ENCODE peak calls at places on chromosomes 1 and 21, in nine cellular contexts. One of them, this sample, is unnamed. For H3K4me1, the result is how much of the 10 kb centered on the place peaks cover.

GRCh38 chr1:19456915-19457554 is 28.3 kb downstream of the CAPZB start:
- DNase-seq in pancreas: no peak
- DNase-seq in MM.1S: no peak
- DNase-seq in Peyer's patch: no peak
- DNase-seq in psoas muscle: no peak
- DNase-seq in A549: no peak
- DNase-seq in OCI-LY7: no peak
- DNase-seq in tibial nerve: no peak
- DNase-seq in transverse colon: no peak
- DNase-seq in this sample: no peak

GRCh38 chr1:15107052-15107687 is 46.4 kb upstream of the TMEM51 start:
- DNase-seq in pancreas: no peak
- DNase-seq in MM.1S: no peak
- DNase-seq in Peyer's patch: no peak
- DNase-seq in psoas muscle: no peak
- DNase-seq in A549: no peak
- DNase-seq in OCI-LY7: no peak
- DNase-seq in tibial nerve: no peak
- DNase-seq in transverse colon: no peak
- DNase-seq in this sample: no peak

GRCh38 chr1:166007176-166007575 is 159.6 kb downstream of the FAM78B start:
- DNase-seq in pancreas: no peak
- DNase-seq in MM.1S: no peak
- DNase-seq in Peyer's patch: no peak
- DNase-seq in psoas muscle: no peak
- DNase-seq in A549: no peak
- DNase-seq in OCI-LY7: no peak
- DNase-seq in tibial nerve: no peak
- DNase-seq in transverse colon: no peak
- DNase-seq in this sample: no peak

GRCh38 chr1:207825719-207826556 is 74.1 kb downstream of the CD46 start:
- DNase-seq in pancreas: no peak
- DNase-seq in MM.1S: peak
- DNase-seq in Peyer's patch: peak
- DNase-seq in psoas muscle: peak
- DNase-seq in A549: no peak
- DNase-seq in OCI-LY7: peak
- DNase-seq in tibial nerve: peak
- DNase-seq in transverse colon: peak
- DNase-seq in this sample: peak

GRCh38 chr1:89198500-89199072 is at the start of gene GBP4:
- DNase-seq in pancreas: no peak
- DNase-seq in MM.1S: peak
- DNase-seq in Peyer's patch: peak
- DNase-seq in psoas muscle: peak
- DNase-seq in A549: no peak
- DNase-seq in OCI-LY7: no peak
- DNase-seq in tibial nerve: no peak
- DNase-seq in transverse colon: peak
- DNase-seq in this sample: peak

GRCh38 chr1:70459502-70460225 is 48.6 kb downstream of the CTH start:
- DNase-seq in pancreas: no peak
- DNase-seq in MM.1S: no peak
- DNase-seq in Peyer's patch: no peak
- DNase-seq in psoas muscle: no peak
- DNase-seq in A549: no peak
- DNase-seq in OCI-LY7: no peak
- DNase-seq in tibial nerve: no peak
- DNase-seq in transverse colon: no peak
- DNase-seq in this sample: no peak

GRCh38 chr1:231534703-231535159 is 6.3 kb downstream of the TSNAX start:
- DNase-seq in pancreas: no peak
- DNase-seq in MM.1S: no peak
- DNase-seq in Peyer's patch: no peak
- DNase-seq in psoas muscle: no peak
- DNase-seq in A549: no peak
- DNase-seq in OCI-LY7: no peak
- DNase-seq in tibial nerve: no peak
- DNase-seq in transverse colon: no peak
- DNase-seq in this sample: no peak

GRCh38 chr1:156486421-156487344 is 13.9 kb downstream of the MEF2D start:
- DNase-seq in pancreas: no peak
- DNase-seq in MM.1S: no peak
- DNase-seq in Peyer's patch: no peak
- DNase-seq in psoas muscle: no peak
- DNase-seq in A549: no peak
- DNase-seq in OCI-LY7: no peak
- DNase-seq in tibial nerve: no peak
- DNase-seq in transverse colon: no peak
- DNase-seq in this sample: no peak

GRCh38 chr21:45151484-45152115 is 77.2 kb downstream of the ADARB1 start:
- DNase-seq in pancreas: no peak
- DNase-seq in MM.1S: no peak
- DNase-seq in Peyer's patch: no peak
- DNase-seq in psoas muscle: no peak
- DNase-seq in A549: no peak
- DNase-seq in OCI-LY7: peak
- DNase-seq in tibial nerve: no peak
- DNase-seq in transverse colon: no peak
- DNase-seq in this sample: no peak

GRCh38 chr1:159040206-159040605 is 30.5 kb downstream of the IFI16 start:
- DNase-seq in pancreas: no peak
- DNase-seq in MM.1S: no peak
- DNase-seq in Peyer's patch: no peak
- DNase-seq in psoas muscle: no peak
- DNase-seq in A549: no peak
- DNase-seq in OCI-LY7: no peak
- DNase-seq in tibial nerve: no peak
- DNase-seq in transverse colon: no peak
- DNase-seq in this sample: no peak

GRCh38 chr1:245067257-245067656 is 87.5 kb upstream of the KIF26B start:
- DNase-seq in pancreas: no peak
- DNase-seq in MM.1S: no peak
- DNase-seq in Peyer's patch: no peak
- DNase-seq in psoas muscle: no peak
- DNase-seq in A549: no peak
- DNase-seq in OCI-LY7: no peak
- DNase-seq in tibial nerve: no peak
- DNase-seq in transverse colon: no peak
- DNase-seq in this sample: no peak

GRCh38 chr1:59846895-59847282 is 32.1 kb downstream of the HOOK1 start:
- DNase-seq in pancreas: no peak
- DNase-seq in MM.1S: no peak
- DNase-seq in Peyer's patch: no peak
- DNase-seq in psoas muscle: no peak
- DNase-seq in A549: no peak
- DNase-seq in OCI-LY7: no peak
- DNase-seq in tibial nerve: no peak
- DNase-seq in transverse colon: no peak
- DNase-seq in this sample: no peak

GRCh38 chr21:44615881-44616590 is 4.2 kb downstream of the KRTAP10-8 start:
- DNase-seq in pancreas: no peak
- DNase-seq in MM.1S: no peak
- DNase-seq in Peyer's patch: peak
- DNase-seq in psoas muscle: no peak
- DNase-seq in A549: no peak
- DNase-seq in OCI-LY7: no peak
- DNase-seq in tibial nerve: no peak
- DNase-seq in transverse colon: no peak
- DNase-seq in this sample: no peak

GRCh38 chr21:27129215-27129614 is 162.3 kb upstream of the ADAMTS5 start:
- DNase-seq in pancreas: no peak
- DNase-seq in MM.1S: no peak
- DNase-seq in Peyer's patch: no peak
- DNase-seq in psoas muscle: no peak
- DNase-seq in A549: no peak
- DNase-seq in OCI-LY7: no peak
- DNase-seq in tibial nerve: no peak
- DNase-seq in transverse colon: no peak
- DNase-seq in this sample: no peak

GRCh38 chr1:67729872-67730271 is 44.9 kb downstream of the GADD45A start:
- DNase-seq in pancreas: no peak
- DNase-seq in MM.1S: no peak
- DNase-seq in Peyer's patch: no peak
- DNase-seq in psoas muscle: no peak
- DNase-seq in A549: no peak
- DNase-seq in OCI-LY7: no peak
- DNase-seq in tibial nerve: no peak
- DNase-seq in transverse colon: no peak
- DNase-seq in this sample: no peak

GRCh38 chr1:219092206-219092605 is 81.5 kb upstream of the LYPLAL1 start:
- DNase-seq in pancreas: no peak
- DNase-seq in MM.1S: no peak
- DNase-seq in Peyer's patch: no peak
- DNase-seq in psoas muscle: no peak
- DNase-seq in A549: no peak
- DNase-seq in OCI-LY7: no peak
- DNase-seq in tibial nerve: no peak
- DNase-seq in transverse colon: no peak
- DNase-seq in this sample: no peak

GRCh38 chr1:203184467-203184866 is 2.0 kb downstream of the CHI3L1 start:
- DNase-seq in pancreas: no peak
- DNase-seq in MM.1S: no peak
- DNase-seq in Peyer's patch: no peak
- DNase-seq in psoas muscle: no peak
- DNase-seq in A549: no peak
- DNase-seq in OCI-LY7: no peak
- DNase-seq in tibial nerve: no peak
- DNase-seq in transverse colon: no peak
- DNase-seq in this sample: no peak

GRCh38 chr1:218459878-218460277 is 114.7 kb downstream of the TGFB2 start:
- DNase-seq in pancreas: no peak
- DNase-seq in MM.1S: peak
- DNase-seq in Peyer's patch: no peak
- DNase-seq in psoas muscle: no peak
- DNase-seq in A549: peak
- DNase-seq in OCI-LY7: no peak
- DNase-seq in tibial nerve: no peak
- DNase-seq in transverse colon: no peak
- DNase-seq in this sample: no peak

GRCh38 chr1:156789621-156790318 is 22.4 kb downstream of the PRCC start:
- DNase-seq in pancreas: no peak
- DNase-seq in MM.1S: no peak
- DNase-seq in Peyer's patch: no peak
- DNase-seq in psoas muscle: no peak
- DNase-seq in A549: no peak
- DNase-seq in OCI-LY7: no peak
- DNase-seq in tibial nerve: no peak
- DNase-seq in transverse colon: no peak
- DNase-seq in this sample: no peak

GRCh38 chr1:32988665-32989064 is 24.1 kb upstream of the RNF19B start:
- DNase-seq in pancreas: no peak
- DNase-seq in MM.1S: no peak
- DNase-seq in Peyer's patch: no peak
- DNase-seq in psoas muscle: peak
- DNase-seq in A549: no peak
- DNase-seq in OCI-LY7: no peak
- DNase-seq in tibial nerve: no peak
- DNase-seq in transverse colon: no peak
- DNase-seq in this sample: peak
- H3K4me3 ChIP-seq in pancreas: no peak
- H3K4me3 ChIP-seq in MM.1S: no peak
- H3K4me3 ChIP-seq in Peyer's patch: no peak
- H3K4me3 ChIP-seq in psoas muscle: no peak
- H3K4me3 ChIP-seq in A549: no peak
- H3K4me3 ChIP-seq in OCI-LY7: no peak
- H3K4me3 ChIP-seq in tibial nerve: no peak
- H3K4me3 ChIP-seq in transverse colon: no peak
- H3K4me3 ChIP-seq in this sample: no peak

GRCh38 chr1:24020032-24020431 is 39.9 kb upstream of the SRSF10 start:
- DNase-seq in pancreas: no peak
- DNase-seq in MM.1S: no peak
- DNase-seq in Peyer's patch: peak
- DNase-seq in psoas muscle: peak
- DNase-seq in A549: no peak
- DNase-seq in OCI-LY7: no peak
- DNase-seq in tibial nerve: no peak
- DNase-seq in transverse colon: no peak
- DNase-seq in this sample: no peak
- H3K4me1 ChIP-seq in pancreas: under half
- H3K4me1 ChIP-seq in MM.1S: under half
- H3K4me1 ChIP-seq in Peyer's patch: under half
- H3K4me1 ChIP-seq in psoas muscle: half or more
- H3K4me1 ChIP-seq in A549: half or more
- H3K4me1 ChIP-seq in OCI-LY7: under half
- H3K4me1 ChIP-seq in tibial nerve: under half
- H3K4me1 ChIP-seq in transverse colon: half or more
- H3K4me1 ChIP-seq in this sample: under half

GRCh38 chr1:31588751-31589515 is 12.6 kb downstream of the TINAGL1 start:
- DNase-seq in pancreas: peak
- DNase-seq in MM.1S: no peak
- DNase-seq in Peyer's patch: no peak
- DNase-seq in psoas muscle: peak
- DNase-seq in A549: no peak
- DNase-seq in OCI-LY7: no peak
- DNase-seq in tibial nerve: no peak
- DNase-seq in transverse colon: peak
- DNase-seq in this sample: no peak
- H3K4me3 ChIP-seq in pancreas: peak
- H3K4me3 ChIP-seq in MM.1S: no peak
- H3K4me3 ChIP-seq in Peyer's patch: peak
- H3K4me3 ChIP-seq in psoas muscle: peak
- H3K4me3 ChIP-seq in A549: no peak
- H3K4me3 ChIP-seq in OCI-LY7: no peak
- H3K4me3 ChIP-seq in tibial nerve: peak
- H3K4me3 ChIP-seq in transverse colon: peak
- H3K4me3 ChIP-seq in this sample: no peak

GRCh38 chr1:64913361-64914015 is 52.9 kb downstream of the JAK1 start:
- DNase-seq in pancreas: no peak
- DNase-seq in MM.1S: no peak
- DNase-seq in Peyer's patch: no peak
- DNase-seq in psoas muscle: no peak
- DNase-seq in A549: no peak
- DNase-seq in OCI-LY7: no peak
- DNase-seq in tibial nerve: no peak
- DNase-seq in transverse colon: no peak
- DNase-seq in this sample: no peak

GRCh38 chr1:64917907-64918306 is 48.4 kb downstream of the JAK1 start:
- DNase-seq in pancreas: no peak
- DNase-seq in MM.1S: no peak
- DNase-seq in Peyer's patch: no peak
- DNase-seq in psoas muscle: no peak
- DNase-seq in A549: no peak
- DNase-seq in OCI-LY7: no peak
- DNase-seq in tibial nerve: no peak
- DNase-seq in transverse colon: no peak
- DNase-seq in this sample: no peak

GRCh38 chr1:64915381-64916274 is 50.7 kb downstream of the JAK1 start:
- DNase-seq in pancreas: no peak
- DNase-seq in MM.1S: no peak
- DNase-seq in Peyer's patch: peak
- DNase-seq in psoas muscle: no peak
- DNase-seq in A549: peak
- DNase-seq in OCI-LY7: no peak
- DNase-seq in tibial nerve: no peak
- DNase-seq in transverse colon: peak
- DNase-seq in this sample: no peak

GRCh38 chr1:64920936-64921589 is 45.3 kb downstream of the JAK1 start:
- DNase-seq in pancreas: no peak
- DNase-seq in MM.1S: no peak
- DNase-seq in Peyer's patch: no peak
- DNase-seq in psoas muscle: no peak
- DNase-seq in A549: no peak
- DNase-seq in OCI-LY7: no peak
- DNase-seq in tibial nerve: no peak
- DNase-seq in transverse colon: no peak
- DNase-seq in this sample: no peak

GRCh38 chr1:64917328-64917861 is 49.0 kb downstream of the JAK1 start:
- DNase-seq in pancreas: no peak
- DNase-seq in MM.1S: no peak
- DNase-seq in Peyer's patch: peak
- DNase-seq in psoas muscle: peak
- DNase-seq in A549: peak
- DNase-seq in OCI-LY7: peak
- DNase-seq in tibial nerve: peak
- DNase-seq in transverse colon: peak
- DNase-seq in this sample: peak
- H3K4me1 ChIP-seq in pancreas: half or more
- H3K4me1 ChIP-seq in MM.1S: under half
- H3K4me1 ChIP-seq in Peyer's patch: under half
- H3K4me1 ChIP-seq in psoas muscle: half or more
- H3K4me1 ChIP-seq in A549: half or more
- H3K4me1 ChIP-seq in OCI-LY7: under half
- H3K4me1 ChIP-seq in tibial nerve: under half
- H3K4me1 ChIP-seq in transverse colon: half or more
- H3K4me1 ChIP-seq in this sample: under half